ENCODE peak calls at places on chromosomes 13 and 19, in eight cellular contexts. M, Z, G, I, T, J, U and V are unnamed samples.

GRCh38 chr13:71661921-71662320 is 205.1 kb downstream of the DACH1 start:
- DNase-seq in M (peak; percentile 82), Z (no peak), G (no peak), I (no peak), T (no peak), J (no peak), U (no peak), V (peak; percentile 69)

GRCh38 chr19:13864513-13865242 is 12.3 kb upstream of the NANOS3 start:
- DNase-seq in M (no peak), Z (no peak), G (no peak), I (no peak), T (peak; percentile 65), J (no peak), U (no peak), V (no peak)

GRCh38 chr13:37068962-37069361 is 9.5 kb upstream of the SUPT20H start:
- DNase-seq in M (peak; percentile 55), Z (no peak), G (no peak), I (no peak), T (no peak), J (peak; percentile 19), U (no peak), V (no peak)

GRCh38 chr13:39515231-39515630 is 87.8 kb downstream of the LHFPL6 start:
- DNase-seq in M (no peak), Z (no peak), G (no peak), I (no peak), T (no peak), J (no peak), U (no peak), V (no peak)

GRCh38 chr13:66492479-66492878 is 737.7 kb downstream of the PCDH9 start:
- DNase-seq in M (no peak), Z (no peak), G (peak; percentile 4), I (no peak), T (peak; percentile 33), J (no peak), U (no peak), V (no peak)

GRCh38 chr13:85725433-85725832 is 73.8 kb downstream of the SLITRK6 start:
- DNase-seq in M (no peak), Z (no peak), G (no peak), I (no peak), T (no peak), J (no peak), U (no peak), V (no peak)

GRCh38 chr19:281156-281853 is 9.9 kb downstream of the PLPP2 start:
- DNase-seq in M (no peak), Z (no peak), G (no peak), I (no peak), T (no peak), J (no peak), U (no peak), V (no peak)

GRCh38 chr19:6457958-6458694 is 1.5 kb downstream of the SLC25A23 start:
- DNase-seq in M (no peak), Z (no peak), G (no peak), I (no peak), T (peak; percentile 15), J (peak; percentile 23), U (peak; percentile 49), V (no peak)

GRCh38 chr19:51572908-51573307 is 1.8 kb downstream of the ZNF175 start:
- DNase-seq in M (peak; percentile 62), Z (no peak), G (peak; percentile 42), I (no peak), T (no peak), J (peak; percentile 91), U (no peak), V (no peak)

GRCh38 chr19:10018786-10019185 is 5.5 kb downstream of the RDH8 start:
- DNase-seq in M (no peak), Z (no peak), G (no peak), I (no peak), T (no peak), J (no peak), U (no peak), V (no peak)

GRCh38 chr19:31545766-31546165 is 196.5 kb upstream of the TSHZ3 start:
- DNase-seq in M (no peak), Z (no peak), G (no peak), I (no peak), T (peak; percentile 4), J (no peak), U (no peak), V (no peak)

GRCh38 chr19:39409886-39410619 is 2.4 kb upstream of the PLEKHG2 start:
- DNase-seq in M (no peak), Z (peak; percentile 78), G (no peak), I (peak; percentile 77), T (no peak), J (peak; percentile 68), U (peak; percentile 16), V (no peak)

GRCh38 chr13:113457510-113457909 is 4.2 kb upstream of the ADPRHL1 start:
- DNase-seq in M (peak; percentile 11), Z (peak; percentile 25), G (no peak), I (no peak), T (no peak), J (no peak), U (no peak), V (no peak)

GRCh38 chr19:21638776-21639175 is 128.6 kb downstream of the ZNF100 start:
- DNase-seq in M (no peak), Z (no peak), G (no peak), I (no peak), T (no peak), J (no peak), U (no peak), V (no peak)

GRCh38 chr19:47176627-47177090 is 46.0 kb downstream of the SAE1 start:
- DNase-seq in M (peak; percentile 98), Z (no peak), G (no peak), I (peak; percentile 28), T (no peak), J (peak; percentile 97), U (no peak), V (peak; percentile 97)

GRCh38 chr13:37065893-37066526 is 6.5 kb upstream of the SUPT20H start:
- DNase-seq in M (no peak), Z (no peak), G (no peak), I (no peak), T (no peak), J (no peak), U (no peak), V (no peak)

GRCh38 chr13:52848455-52849190 is at the start of gene PCDH8:
- DNase-seq in M (no peak), Z (no peak), G (no peak), I (peak; percentile 8), T (peak; percentile 93), J (no peak), U (peak; percentile 84), V (no peak)

GRCh38 chr13:99028890-99029289 is 51.0 kb upstream of the DOCK9 start:
- DNase-seq in M (peak; percentile 10), Z (no peak), G (no peak), I (peak; percentile 41), T (no peak), J (no peak), U (no peak), V (no peak)

GRCh38 chr13:98443329-98443728 is 133.6 kb downstream of the STK24 start:
- DNase-seq in M (peak; percentile 54), Z (no peak), G (peak; percentile 70), I (no peak), T (no peak), J (peak; percentile 91), U (no peak), V (no peak)

GRCh38 chr13:50285283-50285682 is 270.0 kb downstream of the KCNRG start:
- DNase-seq in M (no peak), Z (no peak), G (no peak), I (no peak), T (no peak), J (no peak), U (no peak), V (no peak)

GRCh38 chr19:5627395-5627904 is 4.6 kb downstream of the SAFB start:
- DNase-seq in M (peak; percentile 43), Z (no peak), G (no peak), I (peak; percentile 57), T (peak; percentile 74), J (peak; percentile 74), U (peak; percentile 17), V (no peak)

GRCh38 chr19:10517760-10518443 is 655 bp upstream of the S1PR5 start:
- DNase-seq in M (peak; percentile 15), Z (no peak), G (no peak), I (no peak), T (peak; percentile 69), J (peak; percentile 67), U (peak; percentile 80), V (no peak)

GRCh38 chr13:97308735-97309429 is 86.7 kb downstream of the MBNL2 start:
- DNase-seq in M (no peak), Z (no peak), G (no peak), I (no peak), T (no peak), J (peak; percentile 72), U (no peak), V (no peak)